ENCODE peak calls at places on chromosomes 4 and X, in seven cellular contexts. I, Z, L, B, A, Y and D are unnamed samples.

GRCh38 chr4:94168321-94168720 is 39.3 kb upstream of the SMARCAD1 start:
- DNase-seq in A (no peak), L (no peak), B (no peak), I (no peak), Y (no peak), Z (no peak), D (no peak)

GRCh38 chrX:83916525-83916924 is 55.6 kb downstream of the CYLC1 start:
- DNase-seq in Z (no peak), B (no peak), I (no peak), L (peak; percentile 11), A (peak; percentile 0), Y (no peak), D (no peak)

GRCh38 chr4:114368751-114369150 is 229.9 kb upstream of the UGT8 start:
- DNase-seq in Z (no peak), Y (no peak), A (no peak), B (no peak), L (no peak), I (no peak), D (no peak)

GRCh38 chr4:141637565-141637964 is 1.2 kb downstream of the IL15 start:
- DNase-seq in L (no peak), A (no peak), Z (no peak), Y (no peak), B (no peak), I (no peak), D (no peak)

GRCh38 chr4:1777822-1778641 is 15.1 kb upstream of the FGFR3 start:
- DNase-seq in Z (peak; percentile 49), I (peak; percentile 78), Y (no peak), A (peak; percentile 79), B (peak; percentile 81), L (no peak), D (no peak)

GRCh38 chr4:140189846-140190245 is 35.9 kb upstream of the MAML3 start:
- DNase-seq in L (no peak), Y (no peak), A (no peak), I (no peak), Z (no peak), B (no peak), D (no peak)

GRCh38 chr4:3732076-3733028 is 33.8 kb upstream of the ADRA2C start:
- DNase-seq in Y (no peak), I (no peak), B (no peak), A (no peak), Z (no peak), L (no peak), D (no peak)

GRCh38 chrX:24146283-24146865 is 3.2 kb upstream of the ZFX start:
- DNase-seq in B (no peak), Z (no peak), Y (no peak), A (no peak), L (peak; percentile 22), I (no peak), D (no peak)

GRCh38 chr4:10160280-10160856 is 43.8 kb upstream of the WDR1 start:
- DNase-seq in Y (no peak), L (peak; percentile 24), Z (no peak), A (peak; percentile 51), B (peak; percentile 18), I (no peak), D (peak; percentile 31)

GRCh38 chr4:38859501-38859900 is 2.9 kb upstream of the TLR6 start:
- DNase-seq in Z (no peak), Y (no peak), B (no peak), A (no peak), I (no peak), L (no peak), D (no peak)

GRCh38 chr4:38861791-38862190 is 5.2 kb upstream of the TLR6 start:
- DNase-seq in L (no peak), B (no peak), A (no peak), Y (no peak), Z (no peak), I (no peak), D (no peak)

GRCh38 chr4:38857354-38858096 is 908 bp upstream of the TLR6 start:
- DNase-seq in Z (peak; percentile 67), L (peak; percentile 94), B (no peak), Y (peak; percentile 82), I (no peak), A (peak; percentile 50), D (peak; percentile 92)

GRCh38 chr4:38858097-38858420 is 1.4 kb upstream of the TLR6 start:
- DNase-seq in Z (no peak), A (no peak), I (no peak), Y (no peak), L (no peak), B (no peak), D (no peak)

GRCh38 chr4:38860788-38861424 is 4.3 kb upstream of the TLR6 start:
- DNase-seq in B (peak; percentile 66), Y (peak; percentile 41), I (peak; percentile 72), L (peak; percentile 26), A (peak; percentile 76), Z (peak; percentile 42), D (peak; percentile 74)
- TF ChIP-seq CEBPB in B (no peak), Y (no peak), I (no peak), L (no peak), A (no peak), Z (no peak), D (no peak)

GRCh38 chr4:20992002-20992401 is 291.7 kb downstream of the PACRGL start:
- DNase-seq in A (no peak), B (no peak), Y (no peak), L (no peak), I (no peak), Z (no peak), D (no peak)

GRCh38 chr4:20995591-20995990 is 295.3 kb downstream of the PACRGL start:
- DNase-seq in B (no peak), I (no peak), L (no peak), Z (no peak), A (no peak), Y (no peak), D (no peak)

GRCh38 chr4:20997886-20998285 is 297.6 kb downstream of the PACRGL start:
- DNase-seq in Z (no peak), B (no peak), I (no peak), Y (no peak), A (no peak), L (no peak), D (no peak)

GRCh38 chr4:20995015-20995414 is 294.8 kb downstream of the PACRGL start:
- DNase-seq in L (no peak), A (no peak), B (no peak), Y (no peak), Z (no peak), I (no peak), D (no peak)
- H3K4me2 ChIP-seq in L (no peak overlapping the region), A (no peak overlapping the region), B (no peak overlapping the region), Y (no peak overlapping the region), Z (no peak overlapping the region), I (no peak overlapping the region), D (no peak overlapping the region)

GRCh38 chr4:38313999-38314561 is 349.9 kb upstream of the KLF3 start:
- DNase-seq in I (no peak), B (no peak), A (peak; percentile 13), L (peak; percentile 46), Z (no peak), Y (no peak), D (no peak)
- TF ChIP-seq CEBPB in I (no peak), B (no peak), A (no peak), L (no peak), Z (no peak), Y (no peak), D (no peak)

GRCh38 chr4:95522682-95523410 is 25.9 kb downstream of the UNC5C start:
- DNase-seq in Y (no peak), I (no peak), B (no peak), A (no peak), L (no peak), Z (no peak), D (no peak)

GRCh38 chr4:95528388-95528787 is 20.4 kb downstream of the UNC5C start:
- DNase-seq in I (no peak), A (no peak), L (no peak), Y (no peak), Z (no peak), B (no peak), D (no peak)

GRCh38 chr4:95524184-95524583 is 24.6 kb downstream of the UNC5C start:
- DNase-seq in I (no peak), Y (no peak), Z (no peak), L (no peak), A (no peak), B (no peak), D (no peak)

GRCh38 chr4:95529941-95530340 is 18.8 kb downstream of the UNC5C start:
- DNase-seq in L (no peak), A (no peak), Y (no peak), Z (no peak), I (no peak), B (no peak), D (no peak)

DNA sequence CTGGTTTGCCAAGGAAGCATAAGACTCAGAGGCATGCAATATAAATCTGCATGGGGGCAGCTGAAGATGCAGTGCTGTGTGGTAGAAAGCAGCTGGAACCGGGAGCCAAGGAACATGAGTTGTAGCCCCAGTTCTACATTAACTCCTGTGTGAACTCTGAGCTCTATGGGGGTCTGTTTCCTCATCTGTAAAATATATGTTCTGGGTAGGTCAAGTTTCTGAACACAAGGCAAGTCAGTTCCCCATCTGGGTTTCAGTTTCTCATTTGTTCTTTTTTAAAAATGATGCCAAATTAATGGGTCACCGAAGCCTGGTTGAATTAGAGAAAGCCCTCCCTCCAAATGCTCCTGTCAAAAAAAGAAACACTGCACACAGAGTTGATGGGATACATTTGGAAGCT is 24.1 kb downstream of the UNC5C start:
- DNase-seq in L (no peak), I (no peak), Y (no peak), A (no peak), Z (no peak), B (no peak), D (no peak)
- H3K4me2 ChIP-seq in L (no peak overlapping the region), I (no peak overlapping the region), Y (no peak overlapping the region), A (no peak overlapping the region), Z (no peak overlapping the region), B (no peak overlapping the region), D (no peak overlapping the region)

GRCh38 chr4:54607521-54607920 is 50.2 kb upstream of the KIT start:
- DNase-seq in B (no peak), Y (no peak), L (no peak), Z (no peak), A (no peak), I (no peak), D (no peak)
- TF ChIP-seq CEBPB in B (no peak), Y (no peak), L (no peak), Z (no peak), A (no peak), I (no peak), D (no peak)